ENCODE peak calls at places on chromosomes 16 and 17, in eight cellular contexts. B, C, M, K, D, U, Z and S are unnamed samples.

GRCh38 chr17:68200689-68201424 is 47.0 kb upstream of the AMZ2 start:
- DNase-seq in B (peak; percentile 53), C (peak; percentile 82), M (peak; percentile 86), K (peak; percentile 78), U (peak; percentile 69), D (peak; percentile 63), Z (peak; percentile 58), S (no peak)

GRCh38 chr17:2468270-2468669 is 43.4 kb downstream of the METTL16 start:
- DNase-seq in M (no peak), Z (no peak), U (no peak), C (no peak), K (no peak), D (no peak), B (no peak), S (no peak)

GRCh38 chr17:39165178-39165843 is 650 bp downstream of the ARL5C start:
- DNase-seq in U (no peak), K (no peak), D (no peak), Z (no peak), M (no peak), C (no peak), B (no peak), S (no peak)

GRCh38 chr16:78004501-78004900 is 17.8 kb upstream of the CLEC3A start:
- DNase-seq in Z (no peak), C (no peak), K (no peak), U (no peak), D (no peak), M (no peak), B (no peak), S (no peak)

GRCh38 chr17:81040791-81041337 is 5.9 kb downstream of the BAIAP2 start:
- DNase-seq in Z (no peak), K (no peak), D (no peak), C (no peak), B (no peak), U (no peak), M (no peak), S (no peak)

GRCh38 chr16:15879255-15879804 is 9.1 kb downstream of the CEP20 start:
- DNase-seq in C (no peak), M (no peak), K (no peak), Z (no peak), U (no peak), B (no peak), D (no peak), S (no peak)

GRCh38 chr16:81401035-81401950 is 43.3 kb upstream of the CMIP start:
- DNase-seq in D (no peak), C (no peak), M (no peak), K (no peak), Z (peak; percentile 66), B (no peak), U (peak; percentile 48), S (peak; percentile 69)

GRCh38 chr16:31061126-31061812 is 12.8 kb downstream of the ZNF668 start:
- DNase-seq in B (no peak), U (no peak), Z (no peak), C (no peak), D (no peak), M (no peak), K (no peak), S (no peak)

GRCh38 chr17:5587431-5588032 is 3.2 kb upstream of the NLRP1 start:
- DNase-seq in K (peak; percentile 45), M (no peak), U (peak; percentile 36), D (peak; percentile 44), Z (peak; percentile 68), C (no peak), B (no peak), S (peak; percentile 71)

GRCh38 chr17:1137465-1137894 is 42.3 kb downstream of the ABR start:
- DNase-seq in B (no peak), D (no peak), M (no peak), C (no peak), U (no peak), Z (peak; percentile 92), K (peak; percentile 80), S (no peak)

GRCh38 chr17:18967806-18968744 is 16.1 kb downstream of the SLC5A10 start:
- DNase-seq in U (no peak), Z (no peak), D (no peak), K (peak; percentile 62), C (no peak), B (no peak), M (no peak), S (no peak)

GRCh38 chr16:1984347-1985225 is 593 bp downstream of the GFER start:
- DNase-seq in C (no peak), D (no peak), K (peak; percentile 65), Z (no peak), M (no peak), B (no peak), U (no peak), S (no peak)

GRCh38 chr17:50263293-50264262 is 10.7 kb upstream of the TMEM92 start:
- DNase-seq in M (no peak), C (no peak), K (no peak), D (no peak), B (no peak), U (no peak), Z (no peak), S (peak; percentile 45)

GRCh38 chr16:14298374-14299122 is 227.4 kb downstream of the MRTFB start:
- DNase-seq in U (no peak), D (no peak), Z (no peak), B (no peak), M (no peak), K (no peak), C (no peak), S (no peak)

GRCh38 chr16:30335598-30336474 is 19.3 kb downstream of the CD2BP2 start:
- DNase-seq in M (no peak), U (no peak), C (no peak), Z (no peak), B (no peak), D (no peak), K (peak; percentile 34), S (no peak)

GRCh38 chr17:50465171-50465570 is 3.5 kb downstream of the CHAD start:
- DNase-seq in C (no peak), D (no peak), Z (no peak), M (no peak), B (no peak), U (no peak), K (no peak), S (no peak)

GRCh38 chr17:80612997-80613731 is 68.5 kb downstream of the RPTOR start:
- DNase-seq in M (no peak), B (no peak), D (no peak), K (no peak), Z (no peak), U (no peak), C (no peak), S (no peak)

GRCh38 chr16:11389631-11390565 is 44.6 kb downstream of the RMI2 start:
- DNase-seq in C (no peak), M (peak; percentile 41), U (no peak), Z (no peak), B (no peak), K (no peak), D (no peak), S (no peak)

GRCh38 chr17:81279278-81280073 is 15.6 kb downstream of the SLC38A10 start:
- DNase-seq in D (no peak), K (no peak), C (no peak), U (no peak), Z (no peak), B (no peak), M (no peak), S (no peak)

GRCh38 chr16:52251495-52251894 is 295.4 kb downstream of the TOX3 start:
- DNase-seq in M (no peak), B (no peak), D (no peak), K (no peak), C (no peak), U (no peak), Z (no peak), S (no peak)
- H3K27ac ChIP-seq in M (no peak overlapping the region), B (no peak overlapping the region), D (no peak overlapping the region), K (no peak overlapping the region), C (no peak overlapping the region), U (no peak overlapping the region), Z (no peak overlapping the region), S (no peak overlapping the region)

GRCh38 chr16:4799171-4799855 is 3.1 kb downstream of the ROGDI start:
- DNase-seq in M (no peak), D (no peak), C (no peak), B (no peak), K (no peak), Z (no peak), U (no peak), S (no peak)
- H3K4me3 ChIP-seq in M (no peak overlapping the region), D (no peak overlapping the region), C (no peak overlapping the region), B (no peak overlapping the region), K (no peak overlapping the region), Z (no peak overlapping the region), U (no peak overlapping the region), S (no peak overlapping the region)

GRCh38 chr16:67246081-67246944 is 968 bp downstream of the FHOD1 start:
- DNase-seq in B (no peak), M (peak; percentile 95), Z (peak; percentile 84), C (peak; percentile 84), K (peak; percentile 96), U (peak; percentile 89), D (peak; percentile 94), S (peak; percentile 87)
- TF ChIP-seq CTCF in B (no peak), M (peak; percentile 48), Z (peak; percentile 36), C (peak; percentile 31), K (no peak), U (peak; percentile 63), D (peak; percentile 2), S (no peak)

GRCh38 chr17:77863814-77864161 is 94.7 kb upstream of the TNRC6C start:
- DNase-seq in B (no peak), D (no peak), M (no peak), Z (no peak), K (peak; percentile 80), C (peak; percentile 69), U (peak; percentile 64), S (no peak)

GRCh38 chr17:77862890-77863813 is 95.4 kb upstream of the TNRC6C start:
- DNase-seq in U (no peak), B (no peak), M (no peak), D (no peak), C (peak; percentile 9), Z (no peak), K (no peak), S (no peak)

GRCh38 chr17:77865716-77866115 is 92.8 kb upstream of the TNRC6C start:
- DNase-seq in K (no peak), M (peak; percentile 12), C (no peak), Z (no peak), B (no peak), U (no peak), D (no peak), S (no peak)

GRCh38 chr17:77865109-77865611 is 93.3 kb upstream of the TNRC6C start:
- DNase-seq in Z (no peak), D (no peak), K (no peak), B (no peak), C (peak; percentile 43), M (peak; percentile 30), U (no peak), S (no peak)

DNA sequence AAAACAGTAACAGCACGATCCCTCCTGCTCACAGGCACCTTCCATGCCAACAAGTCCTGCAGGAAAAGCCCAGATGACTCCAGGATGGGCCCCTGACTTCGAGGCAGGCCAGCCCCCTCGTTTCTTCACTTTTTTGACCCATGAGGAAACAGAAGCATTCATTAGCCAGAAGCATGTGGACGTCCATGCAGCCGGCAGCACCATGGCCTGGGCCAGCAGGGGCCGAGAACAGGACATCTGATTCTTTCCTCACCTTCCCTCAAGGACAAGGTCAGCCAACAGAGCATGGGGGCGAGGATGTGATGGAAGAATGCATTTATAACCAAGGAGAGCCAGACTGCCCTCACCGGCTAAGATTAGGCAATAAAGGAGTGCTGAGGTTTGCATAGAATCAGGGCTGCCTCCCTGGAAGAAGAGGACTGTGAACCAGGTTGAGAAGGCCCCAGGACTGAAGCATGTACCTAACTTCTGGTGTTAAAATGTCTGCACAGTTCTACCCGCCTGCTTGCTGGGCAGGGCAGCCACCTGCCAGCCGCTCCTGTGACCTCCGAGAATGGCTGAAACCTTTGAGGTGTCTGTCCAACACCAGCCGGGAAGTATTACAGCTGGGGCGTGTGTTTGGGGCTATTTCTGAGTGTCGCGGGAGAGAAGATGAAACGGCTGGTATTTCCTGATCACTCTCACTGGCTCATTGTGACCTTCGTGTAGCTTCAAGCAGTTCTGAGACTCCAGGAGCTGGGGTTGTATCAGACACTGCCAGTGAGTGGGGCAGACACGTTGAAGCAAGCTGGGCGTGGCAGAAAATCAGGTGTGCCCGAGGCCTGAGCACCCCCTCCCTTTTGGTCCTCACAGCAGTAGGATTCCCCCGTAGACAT is 94.0 kb upstream of the TNRC6C start:
- DNase-seq in M (no peak), K (no peak), Z (no peak), D (no peak), B (no peak), U (no peak), C (peak; percentile 18), S (no peak)
- H3K27ac ChIP-seq in M (peak overlapping the region; percentile 18), K (peak overlapping the region; percentile 67), Z (no peak overlapping the region), D (no peak overlapping the region), B (no peak overlapping the region), U (no peak overlapping the region), C (peak overlapping the region; percentile 87), S (peak overlapping the region; percentile 60)